ENCODE peak calls at places on chromosomes 2 and 18, in ten cellular contexts. I is GM06990; M is stomach; U is uterus; B is HCT116; E is body of pancreas; H is CD8-positive, alpha-beta T cell; N is BJ; O is IMR-90; P is breast epithelium. X is an unnamed sample.

GRCh38 chr2:19801367-19802087 is 100.3 kb downstream of the TTC32 start:
- DNase-seq in E (peak), U (peak), N (peak), M (peak), I (no peak), B (peak), O (peak), H (no peak), P (peak), X (no peak)

GRCh38 chr18:8951491-8951890 is 151.0 kb upstream of the NDUFV2 start:
- DNase-seq in H (no peak), I (no peak), P (no peak), N (no peak), B (no peak), E (no peak), M (no peak), U (no peak), O (no peak), X (peak)

GRCh38 chr2:221851531-221852045 is 279.5 kb upstream of the EPHA4 start:
- DNase-seq in I (no peak), B (no peak), N (no peak), P (no peak), H (no peak), U (no peak), M (no peak), O (no peak), E (no peak), X (no peak)

GRCh38 chr2:191195021-191195420 is 44.2 kb upstream of the STAT4 start:
- DNase-seq in M (no peak), I (no peak), E (no peak), N (no peak), B (no peak), U (no peak), P (no peak), H (no peak), O (peak), X (no peak)

GRCh38 chr2:99806758-99807157 is 316.9 kb upstream of the REV1 start:
- DNase-seq in N (no peak), O (peak), U (no peak), H (no peak), I (no peak), E (no peak), B (no peak), P (no peak), M (no peak), X (no peak)

GRCh38 chr2:112031473-112031872 is 23.6 kb upstream of the TMEM87B start:
- DNase-seq in I (no peak), O (no peak), H (no peak), E (no peak), B (no peak), U (peak), M (no peak), N (no peak), P (no peak), X (no peak)

GRCh38 chr2:205024822-205025518 is 479.7 kb downstream of the PARD3B start:
- DNase-seq in O (peak), P (no peak), N (peak), H (no peak), E (peak), U (peak), M (peak), I (no peak), B (peak), X (no peak)

GRCh38 chr2:161426788-161427412 is 10.8 kb downstream of the TBR1 start:
- DNase-seq in P (no peak), N (no peak), B (no peak), U (no peak), M (no peak), E (no peak), I (no peak), O (peak), H (no peak), X (no peak)

GRCh38 chr2:69242651-69243051 is 144.4 kb downstream of the GFPT1 start:
- DNase-seq in U (no peak), O (peak), P (no peak), M (no peak), I (no peak), B (no peak), N (peak), H (no peak), E (no peak), X (no peak)

GRCh38 chr2:122634261-122634660 is 878.8 kb downstream of the TSN start:
- DNase-seq in B (no peak), O (peak), U (no peak), M (no peak), N (peak), P (no peak), E (no peak), I (no peak), H (no peak), X (no peak)

GRCh38 chr18:75478996-75479870 is 51.7 kb upstream of the SMIM21 start:
- DNase-seq in N (no peak), H (no peak), B (peak), P (no peak), I (no peak), O (peak), M (no peak), E (no peak), U (peak), X (peak)

GRCh38 chr2:159140070-159140774 is 146.3 kb downstream of the WDSUB1 start:
- DNase-seq in M (no peak), I (no peak), U (no peak), P (no peak), B (no peak), N (no peak), E (no peak), O (peak), H (no peak), X (no peak)

GRCh38 chr2:28406276-28407096 is 13.8 kb downstream of the FOSL2 start:
- DNase-seq in I (no peak), P (peak), U (no peak), H (peak), E (no peak), N (no peak), B (no peak), M (peak), O (peak), X (peak)

GRCh38 chr2:20757405-20758090 is 65.4 kb downstream of the LDAH start:
- DNase-seq in U (no peak), H (no peak), B (no peak), I (no peak), O (no peak), N (no peak), P (no peak), E (no peak), M (no peak), X (no peak)

GRCh38 chr2:131413148-131413747 is 49.3 kb upstream of the RAB6D start:
- DNase-seq in I (no peak), M (no peak), P (no peak), B (peak), U (no peak), E (no peak), N (no peak), O (peak), H (no peak), X (peak)

GRCh38 chr2:220936641-220937197 is 635.4 kb downstream of the EPHA4 start:
- DNase-seq in B (no peak), N (no peak), M (no peak), O (no peak), I (no peak), U (no peak), E (no peak), P (no peak), H (no peak), X (no peak)

GRCh38 chr2:156125018-156125417 is 207.5 kb downstream of the NR4A2 start:
- DNase-seq in B (no peak), I (no peak), N (no peak), H (no peak), E (no peak), U (no peak), O (no peak), P (no peak), M (no peak), X (no peak)

GRCh38 chr2:122681626-122682025 is 926.2 kb downstream of the TSN start:
- DNase-seq in N (no peak), B (no peak), E (no peak), U (no peak), I (peak), O (no peak), P (no peak), M (no peak), H (no peak), X (no peak)

DNA sequence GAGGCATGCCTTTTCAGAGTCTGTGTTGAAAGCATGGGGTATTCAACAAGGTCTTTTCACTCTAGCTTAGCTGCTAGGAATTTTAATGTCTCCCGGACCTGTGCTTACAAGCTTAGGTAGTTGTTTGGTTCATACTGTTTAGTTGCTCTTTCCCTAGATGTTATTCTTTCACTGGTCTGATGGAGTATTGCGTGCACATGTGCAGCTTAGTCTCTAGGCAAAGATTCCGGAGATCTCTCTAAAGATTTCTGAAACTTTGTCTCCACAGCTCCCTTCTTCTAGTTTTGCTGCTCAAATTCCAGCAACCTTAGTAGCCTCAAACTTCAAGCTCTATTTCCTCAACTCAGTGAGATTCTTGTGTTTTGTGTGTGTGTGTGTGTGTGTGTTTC is 197.9 kb downstream of the MCFD2 start:
- DNase-seq in B (no peak), O (peak), P (no peak), N (no peak), E (no peak), M (no peak), H (no peak), U (no peak), I (no peak), X (no peak)
- H3K4me3 ChIP-seq in B (no peak), O (no peak), P (peak), N (no peak), E (no peak), M (no peak), H (no peak), U (peak), I (no peak), X (no peak)

GRCh38 chr18:68797901-68798300 is at the start of gene CCDC102B:
- DNase-seq in B (no peak), E (no peak), N (peak), O (peak), H (no peak), M (no peak), I (no peak), P (no peak), U (no peak), X (no peak)
- H3K4me3 ChIP-seq in B (no peak), E (no peak), N (peak), O (no peak), H (no peak), M (no peak), I (no peak), P (peak), U (no peak), X (no peak)

GRCh38 chr2:172233947-172234715 is 131.4 kb upstream of the DLX2 start:
- DNase-seq in E (no peak), N (no peak), I (no peak), B (no peak), U (no peak), H (no peak), M (no peak), P (no peak), O (no peak), X (no peak)
- H3K4me3 ChIP-seq in E (no peak), N (no peak), I (no peak), B (no peak), U (no peak), H (peak), M (peak), P (peak), O (no peak), X (peak)

GRCh38 chr2:46314065-46314835 is 17.0 kb downstream of the EPAS1 start:
- DNase-seq in B (no peak), P (no peak), I (no peak), N (no peak), H (no peak), U (no peak), O (no peak), M (no peak), E (no peak), X (no peak)

GRCh38 chr2:46318579-46319460 is 21.6 kb downstream of the EPAS1 start:
- DNase-seq in N (no peak), M (no peak), I (no peak), U (no peak), P (no peak), E (no peak), H (no peak), O (no peak), B (no peak), X (no peak)

GRCh38 chr2:46313063-46313462 is 15.9 kb downstream of the EPAS1 start:
- DNase-seq in N (no peak), O (no peak), E (no peak), U (no peak), B (no peak), I (no peak), P (no peak), M (no peak), H (no peak), X (no peak)

GRCh38 chr2:46317092-46317486 is 19.9 kb downstream of the EPAS1 start:
- DNase-seq in N (no peak), H (no peak), B (no peak), I (no peak), O (no peak), P (no peak), E (no peak), U (no peak), M (no peak), X (no peak)

GRCh38 chr2:46315103-46315890 is 18.1 kb downstream of the EPAS1 start:
- DNase-seq in U (peak), M (peak), I (no peak), E (peak), O (peak), H (no peak), P (peak), N (peak), B (peak), X (no peak)
- H3K4me3 ChIP-seq in U (no peak), M (no peak), I (no peak), E (no peak), O (no peak), H (no peak), P (no peak), N (no peak), B (peak), X (no peak)

GRCh38 chr2:17540813-17541513 is 467 bp downstream of the VSNL1 start:
- DNase-seq in H (no peak), U (no peak), B (no peak), E (no peak), I (no peak), M (no peak), P (no peak), O (no peak), N (no peak), X (no peak)

GRCh38 chr2:17541514-17541950 is 1.0 kb downstream of the VSNL1 start:
- DNase-seq in U (no peak), M (no peak), I (no peak), P (no peak), H (no peak), B (no peak), N (no peak), E (no peak), O (no peak), X (no peak)

GRCh38 chr2:17538844-17539554 is 1.5 kb upstream of the VSNL1 start:
- DNase-seq in P (peak), N (no peak), B (peak), U (peak), H (no peak), E (peak), M (peak), O (peak), I (peak), X (no peak)

GRCh38 chr2:17539596-17539992 is 902 bp upstream of the VSNL1 start:
- DNase-seq in O (no peak), I (no peak), H (no peak), P (peak), E (peak), N (no peak), U (peak), M (no peak), B (peak), X (no peak)

GRCh38 chr2:17539993-17540812 is at the start of gene VSNL1:
- DNase-seq in M (peak), P (peak), N (no peak), H (no peak), I (peak), U (peak), O (peak), E (peak), B (peak), X (no peak)
- H3K4me3 ChIP-seq in M (peak), P (peak), N (peak), H (no peak), I (peak), U (peak), O (peak), E (peak), B (peak), X (no peak)

DNA sequence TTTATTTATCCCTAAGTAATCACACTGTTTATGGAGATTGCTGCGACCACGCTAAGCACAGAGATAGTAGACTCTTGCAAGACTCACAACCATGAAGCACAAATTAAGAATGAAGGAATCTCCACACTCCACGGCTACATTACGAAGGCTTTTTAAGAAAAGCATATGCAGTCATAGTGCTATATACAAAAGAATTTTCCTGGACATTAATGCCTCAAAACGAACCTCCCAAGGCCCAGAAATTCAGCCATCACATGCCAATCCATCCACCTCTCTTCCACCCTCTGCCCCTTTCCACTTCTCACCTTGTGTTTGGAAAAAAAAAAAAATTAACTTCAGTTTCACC is 186.7 kb downstream of the TCF4 start:
- DNase-seq in E (no peak), U (no peak), B (no peak), P (no peak), N (no peak), M (no peak), H (no peak), I (no peak), O (peak), X (no peak)
- H3K4me3 ChIP-seq in E (no peak), U (peak), B (no peak), P (peak), N (peak), M (peak), H (no peak), I (no peak), O (peak), X (no peak)

X was measured in Jurkat, Clone E6-1.